ENCODE peak calls at places on chromosomes 5 and 9, in eight cellular contexts. R is tibial nerve, U is upper lobe of left lung, O is SK-N-SH, V is transverse colon, K is stomach, G is ovary, Q is GM12878. C is an unnamed sample. For H3K36me3, the result is how much of the 10 kb centered on the place peaks cover.

GRCh38 chr5:160064441-160064840 is 54.8 kb downstream of the PWWP2A start:
- DNase-seq in R (no peak), U (no peak), O (peak), V (peak), K (peak), G (no peak), Q (no peak), C (no peak)

GRCh38 chr9:109986423-109987055 is 206.5 kb downstream of the PALM2AKAP2 start:
- DNase-seq in R (no peak), U (no peak), O (no peak), V (no peak), K (no peak), G (no peak), Q (no peak), C (no peak)

GRCh38 chr9:16131269-16131668 is 578.4 kb downstream of the CCDC171 start:
- DNase-seq in R (no peak), U (no peak), O (no peak), V (no peak), K (no peak), G (no peak), Q (no peak), C (no peak)

GRCh38 chr9:5455181-5455580 is 4.8 kb downstream of the CD274 start:
- DNase-seq in R (no peak), U (no peak), O (no peak), V (no peak), K (no peak), G (no peak), Q (no peak), C (no peak)

GRCh38 chr5:174329738-174330137 is 284.2 kb downstream of the NSG2 start:
- DNase-seq in R (no peak), U (no peak), O (peak), V (no peak), K (no peak), G (no peak), Q (no peak), C (no peak)

GRCh38 chr5:145484195-145484594 is 350.9 kb downstream of the PRELID2 start:
- DNase-seq in R (no peak), U (no peak), O (no peak), V (no peak), K (no peak), G (no peak), Q (no peak), C (no peak)

GRCh38 chr5:107028938-107029337 is 641.8 kb downstream of the EFNA5 start:
- DNase-seq in R (no peak), U (no peak), O (no peak), V (no peak), K (no peak), G (no peak), Q (no peak), C (no peak)

GRCh38 chr5:159749146-159749545 is 167.1 kb upstream of the ADRA1B start:
- DNase-seq in R (no peak), U (no peak), O (no peak), V (no peak), K (no peak), G (no peak), Q (no peak), C (no peak)

GRCh38 chr9:126423022-126423708 is 96.5 kb downstream of the MVB12B start:
- DNase-seq in R (no peak), U (no peak), O (peak), V (no peak), K (no peak), G (no peak), Q (no peak), C (no peak)

GRCh38 chr5:61004448-61004847 is 59.4 kb downstream of the NDUFAF2 start:
- DNase-seq in R (no peak), U (no peak), O (no peak), V (no peak), K (no peak), G (no peak), Q (no peak), C (no peak)

GRCh38 chr5:10319202-10319851 is 11.6 kb upstream of the CMBL start:
- DNase-seq in R (no peak), U (no peak), O (no peak), V (no peak), K (no peak), G (peak), Q (no peak), C (peak)

GRCh38 chr9:97633859-97634485 is 351 bp downstream of the NCBP1 start:
- DNase-seq in R (no peak), U (no peak), O (no peak), V (no peak), K (no peak), G (no peak), Q (no peak), C (no peak)

GRCh38 chr9:126384926-126385325 is 58.3 kb downstream of the MVB12B start:
- DNase-seq in R (no peak), U (no peak), O (no peak), V (no peak), K (no peak), G (no peak), Q (no peak), C (no peak)

GRCh38 chr9:114503009-114503408 is 2.3 kb downstream of the WHRN start:
- DNase-seq in R (no peak), U (peak), O (no peak), V (no peak), K (peak), G (no peak), Q (no peak), C (no peak)

GRCh38 chr5:124180523-124181461 is 565.6 kb downstream of the ZNF608 start:
- DNase-seq in R (no peak), U (no peak), O (no peak), V (no peak), K (no peak), G (no peak), Q (no peak), C (no peak)

GRCh38 chr9:71806916-71807315 is 38.6 kb upstream of the CEMIP2 start:
- DNase-seq in R (no peak), U (peak), O (peak), V (peak), K (peak), G (peak), Q (no peak), C (peak)

GRCh38 chr9:33029106-33029788 is 4.2 kb downstream of the DNAJA1 start:
- DNase-seq in R (no peak), U (no peak), O (no peak), V (no peak), K (no peak), G (no peak), Q (no peak), C (no peak)

GRCh38 chr9:33030285-33030684 is 5.2 kb downstream of the DNAJA1 start:
- DNase-seq in R (no peak), U (no peak), O (no peak), V (no peak), K (no peak), G (no peak), Q (no peak), C (no peak)

GRCh38 chr9:33032292-33032691 is 7.2 kb downstream of the DNAJA1 start:
- DNase-seq in R (no peak), U (no peak), O (no peak), V (no peak), K (no peak), G (no peak), Q (no peak), C (no peak)

DNA sequence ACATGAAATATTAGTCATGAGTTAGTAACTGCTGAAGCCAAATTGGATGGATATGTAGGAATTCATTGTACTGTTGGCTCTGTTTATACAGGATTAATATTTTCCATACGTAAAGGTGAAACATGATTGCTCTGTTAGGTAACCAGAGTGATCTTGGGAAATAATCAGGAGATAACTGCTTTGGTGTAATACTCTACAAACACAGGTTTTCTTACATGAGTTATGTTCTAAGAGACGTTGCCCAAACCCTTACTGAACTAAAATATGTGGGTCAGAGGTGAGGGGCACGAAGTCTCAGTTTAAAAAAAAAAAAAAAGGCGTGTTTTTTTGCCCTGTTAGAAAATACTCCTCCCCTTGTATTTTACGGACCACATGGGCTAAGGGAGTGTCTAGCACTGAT is 7.8 kb downstream of the DNAJA1 start:
- DNase-seq in R (no peak), U (no peak), O (no peak), V (no peak), K (no peak), G (no peak), Q (no peak), C (no peak)
- H3K36me3 ChIP-seq in R (under half), U (half or more), O (half or more), V (under half), K (half or more), G (under half), Q (under half), C (half or more)

DNA sequence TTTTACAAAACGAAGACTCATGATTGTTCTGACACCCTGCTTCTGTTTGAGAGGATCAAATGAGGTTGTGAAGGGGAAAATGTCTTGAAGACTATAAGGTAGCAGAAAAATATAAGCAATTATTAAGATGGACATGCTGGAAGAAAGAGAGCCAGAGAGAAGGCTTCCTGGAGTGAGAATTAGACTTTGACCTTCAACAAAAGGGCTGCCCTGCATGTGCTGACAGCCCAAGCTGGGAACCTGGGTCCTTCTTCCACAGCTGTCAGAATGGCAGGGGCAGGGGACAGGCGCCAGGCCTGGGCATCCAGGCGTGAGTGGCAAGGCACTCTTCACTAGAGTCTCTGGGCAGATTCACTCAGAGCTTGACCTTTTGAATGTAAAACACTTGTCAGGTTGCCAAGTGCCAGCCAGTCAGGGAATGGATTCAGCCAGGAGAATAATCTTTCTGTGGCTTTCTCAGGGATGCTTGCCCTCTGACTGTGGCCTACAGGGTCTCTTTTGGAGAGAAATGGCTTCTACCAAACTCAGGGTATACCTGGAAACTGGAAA is 119.1 kb upstream of the CLINT1 start:
- DNase-seq in R (no peak), U (no peak), O (peak), V (no peak), K (no peak), G (no peak), Q (no peak), C (no peak)
- TF ChIP-seq EP300 in R (no peak), U (no peak), O (no peak), V (no peak), K (no peak), G (no peak), Q (no peak), C (no peak)

GRCh38 chr5:172048539-172049101 is 42.2 kb upstream of the FBXW11 start:
- DNase-seq in R (no peak), U (no peak), O (no peak), V (no peak), K (no peak), G (no peak), Q (no peak), C (no peak)
- H3K36me3 ChIP-seq in R (under half), U (half or more), O (under half), V (under half), K (under half), G (under half), Q (under half), C (under half)

GRCh38 chr5:119339344-119339743 is 16.5 kb upstream of the TNFAIP8 start:
- DNase-seq in R (no peak), U (no peak), O (no peak), V (no peak), K (no peak), G (no peak), Q (no peak), C (no peak)

GRCh38 chr5:119341452-119342349 is 14.1 kb upstream of the TNFAIP8 start:
- DNase-seq in R (no peak), U (no peak), O (no peak), V (no peak), K (no peak), G (no peak), Q (peak), C (no peak)

GRCh38 chr5:119342414-119342813 is 13.4 kb upstream of the TNFAIP8 start:
- DNase-seq in R (no peak), U (no peak), O (no peak), V (no peak), K (no peak), G (no peak), Q (no peak), C (no peak)

GRCh38 chr5:119339965-119340364 is 15.9 kb upstream of the TNFAIP8 start:
- DNase-seq in R (no peak), U (no peak), O (no peak), V (no peak), K (no peak), G (no peak), Q (no peak), C (no peak)

GRCh38 chr5:119340597-119341218 is 15.1 kb upstream of the TNFAIP8 start:
- DNase-seq in R (no peak), U (no peak), O (no peak), V (peak), K (no peak), G (no peak), Q (peak), C (no peak)
- TF ChIP-seq EP300 in R (no peak), U (no peak), O (no peak), V (no peak), K (no peak), G (no peak), Q (peak), C (no peak)

GRCh38 chr9:78291240-78291915 is 5.5 kb upstream of the PSAT1 start:
- DNase-seq in R (no peak), U (no peak), O (no peak), V (no peak), K (no peak), G (no peak), Q (no peak), C (no peak)

GRCh38 chr9:78288214-78288892 is 8.6 kb upstream of the PSAT1 start:
- DNase-seq in R (no peak), U (no peak), O (no peak), V (no peak), K (no peak), G (no peak), Q (no peak), C (no peak)

GRCh38 chr9:78292026-78292425 is 4.9 kb upstream of the PSAT1 start:
- DNase-seq in R (no peak), U (no peak), O (no peak), V (no peak), K (no peak), G (no peak), Q (no peak), C (no peak)

GRCh38 chr9:78286946-78287388 is 10.0 kb upstream of the PSAT1 start:
- DNase-seq in R (no peak), U (no peak), O (no peak), V (no peak), K (no peak), G (no peak), Q (no peak), C (no peak)

GRCh38 chr9:78289474-78289873 is 7.5 kb upstream of the PSAT1 start:
- DNase-seq in R (no peak), U (no peak), O (no peak), V (no peak), K (no peak), G (no peak), Q (no peak), C (no peak)
- H3K36me3 ChIP-seq in R (under half), U (under half), O (under half), V (under half), K (under half), G (under half), Q (under half), C (under half)

GRCh38 chr5:33261747-33262146 is 179.0 kb upstream of the TARS1 start:
- DNase-seq in R (no peak), U (no peak), O (no peak), V (no peak), K (no peak), G (no peak), Q (no peak), C (no peak)

GRCh38 chr5:33258553-33258952 is 182.2 kb upstream of the TARS1 start:
- DNase-seq in R (no peak), U (no peak), O (no peak), V (no peak), K (no peak), G (no peak), Q (no peak), C (no peak)

GRCh38 chr5:33260098-33260497 is 180.7 kb upstream of the TARS1 start:
- DNase-seq in R (no peak), U (no peak), O (no peak), V (no peak), K (no peak), G (no peak), Q (no peak), C (no peak)

GRCh38 chr5:33257807-33258491 is 182.8 kb upstream of the TARS1 start:
- DNase-seq in R (no peak), U (no peak), O (no peak), V (no peak), K (no peak), G (no peak), Q (no peak), C (no peak)

DNA sequence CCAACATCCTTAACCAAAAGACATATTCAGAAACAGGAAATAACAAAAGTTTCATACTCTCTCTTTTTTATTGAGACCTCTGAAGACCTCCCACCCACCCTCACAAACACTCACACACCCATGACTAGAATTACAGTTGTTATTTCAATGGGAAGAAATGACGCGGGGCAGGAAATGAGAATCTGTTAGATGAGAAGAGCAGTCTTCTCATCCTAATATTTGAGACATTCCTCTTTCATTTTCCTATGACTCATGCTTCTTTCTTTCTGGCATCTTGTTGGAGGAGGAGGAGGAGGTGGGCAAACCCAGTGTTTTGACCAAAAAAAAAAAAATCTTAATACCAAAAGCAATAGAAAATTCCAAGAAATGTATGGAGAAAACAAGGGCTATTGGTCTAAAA is 179.5 kb upstream of the TARS1 start:
- DNase-seq in R (no peak), U (no peak), O (no peak), V (no peak), K (no peak), G (no peak), Q (no peak), C (no peak)
- TF ChIP-seq EP300 in R (no peak), U (no peak), O (no peak), V (no peak), K (no peak), G (no peak), Q (no peak), C (no peak)

C was measured in sigmoid colon.